ENCODE peak calls at places on chromosomes 7 and 10, in four cellular contexts. G is spleen, Y is stomach, F is ovary. L is an unnamed sample.

GRCh38 chr7:63925626-63926460 is 72.8 kb upstream of the ZNF722 start:
- DNase-seq in G (peak; percentile 96), Y (peak; percentile 64), F (peak; percentile 95), L (peak; percentile 96)

GRCh38 chr10:124161212-124162000 is 68.0 kb upstream of the CHST15 start:
- DNase-seq in G (no peak), Y (no peak), F (no peak), L (no peak)

GRCh38 chr10:69662901-69663300 is 32.9 kb downstream of the FAM241B start:
- DNase-seq in G (no peak), Y (no peak), F (no peak), L (no peak)

GRCh38 chr10:84138478-84139125 is 707 bp upstream of the GHITM start:
- DNase-seq in G (peak; percentile 87), Y (peak; percentile 48), F (peak; percentile 51), L (peak; percentile 21)

GRCh38 chr10:7787150-7787856 is 490 bp downstream of the KIN start:
- DNase-seq in G (no peak), Y (no peak), F (no peak), L (no peak)

GRCh38 chr10:78543749-78544446 is 510.2 kb downstream of the RPS24 start:
- DNase-seq in G (no peak), Y (peak; percentile 41), F (peak; percentile 82), L (peak; percentile 26)

GRCh38 chr7:158264881-158265742 is 322.5 kb downstream of the PTPRN2 start:
- DNase-seq in G (peak; percentile 70), Y (no peak), F (no peak), L (no peak)

GRCh38 chr7:28263622-28264266 is 83.1 kb upstream of the JAZF1 start:
- DNase-seq in G (no peak), Y (no peak), F (no peak), L (no peak)

GRCh38 chr7:138842111-138842510 is 44.1 kb upstream of the ATP6V0A4 start:
- DNase-seq in G (no peak), Y (no peak), F (no peak), L (no peak)

GRCh38 chr10:71216751-71217265 is 4.4 kb downstream of the UNC5B start:
- DNase-seq in G (peak; percentile 54), Y (peak; percentile 23), F (no peak), L (no peak)

GRCh38 chr10:68871731-68872342 is 29.3 kb upstream of the DDX50 start:
- DNase-seq in G (no peak), Y (no peak), F (no peak), L (no peak)

GRCh38 chr10:51162002-51162401 is 87.7 kb downstream of the PRKG1 start:
- DNase-seq in G (no peak), Y (no peak), F (peak; percentile 55), L (peak; percentile 12)

GRCh38 chr10:113087082-113088029 is 137.3 kb downstream of the TCF7L2 start:
- DNase-seq in G (no peak), Y (peak; percentile 66), F (peak; percentile 61), L (peak; percentile 75)

GRCh38 chr10:77669892-77670291 is 32.3 kb upstream of the KCNMA1 start:
- DNase-seq in G (no peak), Y (no peak), F (no peak), L (no peak)

DNA sequence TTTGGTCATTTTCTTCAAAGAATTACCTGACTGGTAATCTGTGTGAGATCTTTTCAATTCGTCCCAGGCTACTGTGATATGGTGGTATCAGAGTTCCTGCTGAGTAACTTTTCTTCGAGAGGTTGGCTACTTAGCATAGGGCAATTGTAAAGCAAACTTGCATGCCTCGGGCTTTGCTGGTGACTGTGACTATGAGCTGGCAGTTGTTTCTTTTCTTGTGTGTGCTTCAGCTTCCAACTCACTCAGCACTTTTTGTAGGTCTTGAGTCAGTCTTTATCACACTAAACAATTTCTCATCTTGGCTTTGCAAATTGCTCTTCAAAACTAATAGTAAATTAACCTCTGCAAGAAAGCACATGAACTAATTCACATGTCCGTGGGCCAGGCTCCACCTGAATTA is 44.3 kb downstream of the PRR15 start:
- DNase-seq in G (no peak), Y (peak; percentile 39), F (no peak), L (no peak)
- H3K27ac ChIP-seq in G (no peak overlapping the region), Y (no peak overlapping the region), F (no peak overlapping the region), L (no peak overlapping the region)

DNA sequence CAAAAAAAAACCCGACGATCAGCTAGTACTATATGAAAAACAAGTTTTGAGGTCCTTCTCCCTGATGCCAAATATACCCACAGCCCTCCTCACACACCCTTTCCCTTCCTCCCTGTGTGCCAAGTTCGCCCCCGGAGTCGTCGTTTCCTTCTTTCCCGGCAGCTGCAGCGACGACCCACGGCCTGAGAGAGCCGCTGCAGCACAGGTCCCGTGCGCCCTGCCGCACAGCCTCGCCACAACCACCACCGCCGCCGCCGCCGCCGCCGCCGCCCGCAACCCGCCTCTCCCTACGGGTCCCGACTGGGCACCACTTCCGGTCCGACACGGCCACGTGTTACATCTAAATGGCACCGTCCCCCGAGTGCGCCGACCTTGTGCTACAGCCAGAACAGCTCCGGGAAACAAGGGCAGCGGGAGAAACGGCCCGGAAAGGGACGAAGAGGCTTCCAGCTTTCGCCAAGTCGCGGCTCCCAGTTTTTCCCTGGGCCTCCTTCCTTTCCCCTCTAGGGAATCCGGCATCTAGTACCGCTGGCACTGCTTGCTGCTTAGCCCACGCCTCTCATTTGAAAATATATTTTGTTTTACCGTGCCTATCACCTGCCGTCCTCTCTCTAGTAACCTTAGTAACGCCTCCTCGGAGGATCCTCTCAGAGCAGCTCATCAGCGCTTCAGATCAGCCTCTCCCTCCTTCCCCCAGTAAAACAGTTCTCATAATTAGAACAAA is at the start of gene FRA10AC1:
- DNase-seq in G (peak; percentile 96), Y (peak; percentile 95), F (peak; percentile 94), L (peak; percentile 96)
- TF ChIP-seq CTCF in G (peak; percentile 59), Y (peak; percentile 33), F (peak; percentile 47), L (peak; percentile 25)

GRCh38 chr7:584122-584465 is 64.4 kb upstream of the PDGFA start:
- DNase-seq in G (peak; percentile 91), Y (peak; percentile 39), F (no peak), L (no peak)

GRCh38 chr7:586494-586893 is 66.8 kb upstream of the PDGFA start:
- DNase-seq in G (no peak), Y (no peak), F (no peak), L (no peak)

GRCh38 chr7:584820-585219 is 65.2 kb upstream of the PDGFA start:
- DNase-seq in G (no peak), Y (no peak), F (no peak), L (no peak)

GRCh38 chr7:585873-586272 is 66.2 kb upstream of the PDGFA start:
- DNase-seq in G (no peak), Y (no peak), F (no peak), L (no peak)

GRCh38 chr7:585229-585711 is 65.6 kb upstream of the PDGFA start:
- DNase-seq in G (no peak), Y (no peak), F (no peak), L (no peak)
- TF ChIP-seq POLR2A in G (no peak), Y (no peak), F (no peak), L (no peak)

DNA sequence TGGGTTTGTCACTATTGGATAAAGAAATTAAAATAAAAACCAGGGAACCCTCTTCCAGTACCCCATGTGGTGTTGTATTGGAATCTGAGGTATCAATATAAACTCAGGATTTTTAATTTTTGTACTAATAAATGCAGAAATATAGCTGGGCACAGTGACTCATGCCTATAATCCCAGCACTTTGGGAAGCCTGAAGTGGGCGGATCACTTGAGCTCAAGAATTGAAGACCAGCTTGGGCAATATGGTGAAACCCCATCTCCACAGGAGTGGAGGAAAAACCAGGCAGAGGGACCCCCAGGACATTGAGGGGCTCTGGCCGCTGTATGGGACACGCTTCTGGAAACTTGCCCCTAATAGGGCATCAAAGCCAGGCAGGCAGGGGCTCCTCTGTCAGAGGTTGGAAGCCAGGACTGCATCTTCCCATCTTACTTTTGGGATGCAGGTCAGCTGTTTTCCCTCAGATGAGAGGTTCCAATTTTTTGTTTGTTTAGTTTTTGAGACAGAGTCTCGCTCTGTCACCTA is 11.1 kb downstream of the ADIRF start:
- DNase-seq in G (no peak), Y (no peak), F (no peak), L (no peak)
- H3K27ac ChIP-seq in G (no peak overlapping the region), Y (peak overlapping the region; percentile 62), F (peak overlapping the region; percentile 50), L (no peak overlapping the region)

GRCh38 chr10:60446855-60447254 is 57.2 kb upstream of the ANK3 start:
- DNase-seq in G (no peak), Y (no peak), F (no peak), L (peak; percentile 33)

GRCh38 chr10:60444494-60445064 is 54.9 kb upstream of the ANK3 start:
- DNase-seq in G (no peak), Y (no peak), F (no peak), L (no peak)

GRCh38 chr10:60446070-60446833 is 56.6 kb upstream of the ANK3 start:
- DNase-seq in G (no peak), Y (no peak), F (no peak), L (no peak)

GRCh38 chr10:60441515-60441914 is 51.8 kb upstream of the ANK3 start:
- DNase-seq in G (no peak), Y (no peak), F (no peak), L (no peak)
- TF ChIP-seq CTCF in G (peak; percentile 22), Y (no peak), F (no peak), L (no peak)

GRCh38 chr7:29805031-29805430 is 1.3 kb upstream of the WIPF3 start:
- DNase-seq in G (no peak), Y (no peak), F (no peak), L (no peak)

GRCh38 chr7:29806131-29806792 is at the start of gene WIPF3:
- DNase-seq in G (no peak), Y (peak; percentile 68), F (peak; percentile 80), L (peak; percentile 69)

GRCh38 chr7:29806793-29807178 is 478 bp downstream of the WIPF3 start:
- DNase-seq in G (no peak), Y (no peak), F (no peak), L (peak; percentile 8)

GRCh38 chr7:29808075-29808786 is 1.9 kb downstream of the WIPF3 start:
- DNase-seq in G (no peak), Y (no peak), F (no peak), L (no peak)

DNA sequence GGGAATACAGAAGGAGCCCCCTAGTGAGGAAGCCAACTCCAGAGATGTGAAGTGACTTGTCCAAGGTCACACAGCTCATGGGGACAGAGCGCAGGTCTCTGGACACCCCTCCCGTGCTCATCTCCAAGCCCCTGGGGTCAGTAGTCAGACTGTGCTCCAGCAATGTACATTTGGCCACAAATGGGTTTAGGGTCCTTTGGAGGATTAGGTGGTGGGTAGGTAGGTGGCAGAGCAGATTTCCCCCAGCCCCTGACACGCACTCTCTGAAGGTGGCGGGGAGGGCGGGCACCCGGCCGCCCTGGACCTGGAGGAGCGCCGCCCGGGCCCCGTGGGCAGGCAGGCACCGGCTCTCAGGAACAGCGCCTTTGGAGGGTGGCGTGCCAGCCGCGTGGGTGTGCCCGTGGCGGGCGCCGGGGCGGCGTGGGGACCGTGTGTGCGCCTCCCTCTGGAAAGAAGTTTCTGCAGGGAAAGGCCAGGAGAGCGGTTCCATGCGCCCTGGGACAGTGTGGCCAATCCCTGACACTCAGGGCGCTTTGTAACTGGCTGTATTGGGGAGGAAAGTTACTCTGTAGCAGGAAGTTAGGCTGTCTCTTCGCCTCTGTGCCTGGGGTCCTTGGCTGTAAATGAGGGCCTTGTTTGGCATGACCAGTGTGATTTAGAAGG is 1.0 kb downstream of the WIPF3 start:
- DNase-seq in G (no peak), Y (peak; percentile 69), F (peak; percentile 78), L (peak; percentile 58)
- TF ChIP-seq POLR2A in G (no peak), Y (no peak), F (no peak), L (no peak)